ENCODE peak calls at places on chromosomes 11 and 22, in six cellular contexts. V, K, T, D, Y and X are unnamed samples.

GRCh38 chr11:66880484-66881211 is 23.8 kb downstream of the LRFN4 start:
- DNase-seq in D (peak), Y (no peak), V (peak), T (no peak), K (peak), X (peak)

GRCh38 chr11:118911880-118912741 is 13.6 kb downstream of the BCL9L start:
- DNase-seq in T (peak), V (peak), Y (no peak), D (peak), K (peak), X (peak)

GRCh38 chr11:125935056-125935455 is 10.8 kb upstream of the VSIG10L2 start:
- DNase-seq in T (no peak), K (no peak), V (no peak), Y (no peak), D (no peak), X (no peak)

GRCh38 chr22:42976534-42976933 is 38.4 kb downstream of the PACSIN2 start:
- DNase-seq in D (no peak), T (no peak), V (no peak), K (no peak), Y (no peak), X (no peak)

GRCh38 chr11:69504127-69504526 is 22.7 kb downstream of the LINC01488 start:
- DNase-seq in K (no peak), T (no peak), Y (no peak), D (no peak), V (no peak), X (no peak)

GRCh38 chr11:17607083-17607429 is 60.0 kb downstream of the OTOG start:
- DNase-seq in K (no peak), D (no peak), T (no peak), V (no peak), Y (no peak), X (no peak)

GRCh38 chr22:49934891-49935557 is 16.6 kb downstream of the CRELD2 start:
- DNase-seq in V (peak), Y (peak), K (peak), D (peak), T (peak), X (peak)

GRCh38 chr11:11057472-11057854 is 199.6 kb upstream of the ZBED5 start:
- DNase-seq in Y (no peak), V (no peak), T (no peak), K (no peak), D (no peak), X (no peak)

GRCh38 chr11:90423378-90423777 is 200.5 kb upstream of the CHORDC1 start:
- DNase-seq in T (no peak), D (no peak), K (no peak), Y (no peak), V (no peak), X (no peak)

GRCh38 chr22:22433770-22434169 is 74.8 kb downstream of the ZNF280B start:
- DNase-seq in T (no peak), K (no peak), Y (no peak), D (no peak), V (no peak), X (no peak)

GRCh38 chr11:109586789-109587188 is 164.8 kb downstream of the C11orf87 start:
- DNase-seq in T (no peak), Y (peak), V (no peak), K (no peak), D (no peak), X (no peak)

GRCh38 chr11:12680246-12680939 is 6.2 kb downstream of the TEAD1 start:
- DNase-seq in D (peak), T (peak), V (peak), Y (peak), K (peak), X (peak)

GRCh38 chr22:45784357-45785277 is 113.0 kb downstream of the ATXN10 start:
- DNase-seq in Y (no peak), T (no peak), K (no peak), D (peak), V (no peak), X (no peak)

GRCh38 chr11:7537260-7537659 is 23.5 kb downstream of the PPFIBP2 start:
- DNase-seq in Y (no peak), K (no peak), V (no peak), T (no peak), D (no peak), X (no peak)

GRCh38 chr11:31974737-31975136 is 116.1 kb upstream of the RCN1 start:
- DNase-seq in T (peak), V (peak), K (no peak), D (no peak), Y (no peak), X (peak)

GRCh38 chr22:28053871-28054621 is 135.0 kb upstream of the PITPNB start:
- DNase-seq in T (no peak), D (no peak), Y (no peak), V (peak), K (no peak), X (no peak)

GRCh38 chr11:95508219-95508880 is 277.3 kb upstream of the SESN3 start:
- DNase-seq in T (peak), K (no peak), D (peak), V (no peak), Y (no peak), X (no peak)

GRCh38 chr11:2580444-2581050 is 119.2 kb downstream of the KCNQ1OT1 start:
- DNase-seq in T (no peak), V (no peak), D (no peak), Y (no peak), K (peak), X (no peak)

GRCh38 chr11:32487270-32487669 is 51.9 kb upstream of the WT1 start:
- DNase-seq in K (peak), V (peak), D (no peak), T (no peak), Y (peak), X (peak)

GRCh38 chr11:72430743-72431570 is 3.4 kb downstream of the CLPB start:
- DNase-seq in V (peak), K (peak), Y (peak), T (peak), D (no peak), X (peak)

GRCh38 chr22:48953830-48954229 is 873.8 kb downstream of the BRD1 start:
- DNase-seq in V (no peak), T (no peak), K (no peak), Y (no peak), D (no peak), X (no peak)

GRCh38 chr11:7899418-7899817 is 31.6 kb downstream of the OR10A6 start:
- DNase-seq in K (no peak), D (no peak), T (no peak), V (no peak), Y (no peak), X (no peak)

GRCh38 chr11:48172818-48173609 is 43.6 kb upstream of the OR4B1 start:
- DNase-seq in V (peak), Y (peak), K (peak), D (peak), T (peak), X (peak)
- TF ChIP-seq CTCF in V (peak), Y (peak), K (peak), D (peak), T (peak), X (peak)

GRCh38 chr11:101759771-101760450 is 154.9 kb upstream of the CEP126 start:
- DNase-seq in V (peak), D (no peak), Y (no peak), T (no peak), K (no peak), X (peak)
- TF ChIP-seq CTCF in V (peak), D (no peak), Y (no peak), T (no peak), K (no peak), X (peak)

GRCh38 chr22:47778160-47778658 is 1015.8 kb downstream of the TBC1D22A start:
- DNase-seq in T (no peak), Y (no peak), V (no peak), D (no peak), K (no peak), X (no peak)

GRCh38 chr22:47775686-47776085 is 1013.2 kb downstream of the TBC1D22A start:
- DNase-seq in Y (no peak), V (no peak), K (no peak), D (no peak), T (no peak), X (no peak)

GRCh38 chr22:47777426-47777825 is 1015.0 kb downstream of the TBC1D22A start:
- DNase-seq in K (no peak), Y (no peak), D (no peak), V (no peak), T (no peak), X (no peak)

GRCh38 chr22:47775191-47775590 is 1012.7 kb downstream of the TBC1D22A start:
- DNase-seq in V (no peak), D (no peak), K (no peak), Y (no peak), T (no peak), X (no peak)

DNA sequence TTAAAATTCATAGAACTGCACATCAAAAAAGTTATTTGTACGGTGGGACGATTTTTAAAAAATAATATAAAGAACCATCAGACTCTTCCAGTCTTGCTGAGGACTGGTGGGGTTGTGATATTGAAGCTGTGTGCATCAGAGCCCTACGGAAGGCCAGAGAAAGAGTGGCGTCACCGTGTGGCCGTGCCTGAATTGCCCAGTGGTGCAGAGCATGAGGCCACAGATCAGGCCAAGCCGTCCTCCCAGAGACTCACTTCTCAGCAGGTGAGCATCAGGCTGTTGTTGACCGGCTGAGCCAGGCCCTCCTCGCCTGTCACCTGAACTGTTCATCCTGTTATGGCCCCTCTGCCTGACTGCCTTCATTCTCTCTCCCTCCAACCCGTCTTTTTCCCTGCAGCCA is 1013.9 kb downstream of the TBC1D22A start:
- DNase-seq in T (no peak), K (no peak), D (no peak), V (no peak), Y (no peak), X (no peak)
- TF ChIP-seq CTCF in T (no peak), K (no peak), D (no peak), V (no peak), Y (no peak), X (no peak)

GRCh38 chr11:79493555-79494171 is 52.8 kb upstream of the TENM4 start:
- DNase-seq in T (peak), D (peak), V (peak), Y (peak), K (peak), X (peak)
- TF ChIP-seq CTCF in T (peak), D (peak), V (peak), Y (peak), K (peak), X (peak)

GRCh38 chr11:36023922-36024321 is 80.1 kb downstream of the LDLRAD3 start:
- DNase-seq in K (no peak), Y (no peak), D (no peak), V (peak), T (peak), X (peak)
- TF ChIP-seq CTCF in K (no peak), Y (no peak), D (no peak), V (no peak), T (no peak), X (no peak)

DNA sequence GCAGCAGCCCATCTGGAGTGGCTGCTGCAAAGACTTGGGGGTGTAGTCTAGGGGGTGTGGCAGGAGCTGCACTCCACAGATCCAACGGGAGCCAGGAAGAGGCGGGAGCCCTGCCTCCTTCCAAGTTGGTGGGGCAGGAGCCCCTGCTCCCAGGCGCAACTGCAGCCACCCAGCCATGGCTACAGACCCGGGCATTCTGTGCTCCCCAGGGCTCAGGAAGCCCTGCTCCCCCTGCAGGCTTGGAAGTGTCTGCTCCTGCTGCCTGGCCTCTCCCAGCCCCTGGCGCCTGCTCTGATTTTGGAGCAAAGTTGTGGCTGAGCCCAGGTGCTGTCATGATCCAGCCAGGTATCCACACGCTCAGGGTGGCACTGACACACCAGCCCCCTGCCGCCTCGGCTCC is 58.5 kb downstream of the CCDC34 start:
- DNase-seq in T (no peak), Y (no peak), K (no peak), D (no peak), V (no peak), X (no peak)
- TF ChIP-seq CTCF in T (peak), Y (no peak), K (no peak), D (no peak), V (peak), X (no peak)